ENCODE peak calls at places on chromosome 6, in ten cellular contexts. One of them, this sample, is unnamed.

GRCh38 chr6:85975957-85976356 is 333.3 kb upstream of the SYNCRIP start:
- DNase-seq in lower lobe of right lung: no peak
- DNase-seq in HepG2: no peak
- DNase-seq in tibial artery: no peak
- DNase-seq in spleen: no peak
- DNase-seq in endothelial cell of umbilical vein: no peak
- DNase-seq in mammary epithelial cell: no peak
- DNase-seq in adrenal gland: no peak
- DNase-seq in thoracic aorta: no peak
- DNase-seq in heart right ventricle: no peak
- DNase-seq in this sample: no peak

GRCh38 chr6:12313992-12314589 is 23.9 kb downstream of the EDN1 start:
- DNase-seq in lower lobe of right lung: no peak
- DNase-seq in HepG2: peak; percentile 29
- DNase-seq in heart right ventricle: no peak
- DNase-seq in thoracic aorta: no peak
- DNase-seq in adrenal gland: no peak
- DNase-seq in mammary epithelial cell: peak; percentile 90
- DNase-seq in endothelial cell of umbilical vein: peak; percentile 89
- DNase-seq in tibial artery: no peak
- DNase-seq in spleen: peak; percentile 43
- DNase-seq in this sample: no peak

GRCh38 chr6:3731700-3732099 is 19.8 kb downstream of the PXDC1 start:
- DNase-seq in endothelial cell of umbilical vein: no peak
- DNase-seq in HepG2: no peak
- DNase-seq in tibial artery: peak; percentile 71
- DNase-seq in lower lobe of right lung: no peak
- DNase-seq in spleen: peak; percentile 27
- DNase-seq in heart right ventricle: no peak
- DNase-seq in mammary epithelial cell: no peak
- DNase-seq in thoracic aorta: no peak
- DNase-seq in adrenal gland: no peak
- DNase-seq in this sample: no peak

GRCh38 chr6:134821397-134821796 is 128.5 kb downstream of the ALDH8A1 start:
- DNase-seq in spleen: no peak
- DNase-seq in tibial artery: no peak
- DNase-seq in lower lobe of right lung: no peak
- DNase-seq in mammary epithelial cell: no peak
- DNase-seq in thoracic aorta: no peak
- DNase-seq in heart right ventricle: no peak
- DNase-seq in HepG2: no peak
- DNase-seq in endothelial cell of umbilical vein: no peak
- DNase-seq in adrenal gland: no peak
- DNase-seq in this sample: no peak

GRCh38 chr6:11050735-11051134 is 6.6 kb upstream of the ELOVL2 start:
- DNase-seq in endothelial cell of umbilical vein: no peak
- DNase-seq in adrenal gland: no peak
- DNase-seq in lower lobe of right lung: no peak
- DNase-seq in spleen: no peak
- DNase-seq in HepG2: no peak
- DNase-seq in heart right ventricle: no peak
- DNase-seq in thoracic aorta: no peak
- DNase-seq in tibial artery: no peak
- DNase-seq in mammary epithelial cell: no peak
- DNase-seq in this sample: no peak

GRCh38 chr6:169661357-169661756 is 40.5 kb downstream of the WDR27 start:
- DNase-seq in heart right ventricle: no peak
- DNase-seq in endothelial cell of umbilical vein: no peak
- DNase-seq in adrenal gland: no peak
- DNase-seq in lower lobe of right lung: no peak
- DNase-seq in HepG2: no peak
- DNase-seq in mammary epithelial cell: no peak
- DNase-seq in thoracic aorta: no peak
- DNase-seq in tibial artery: no peak
- DNase-seq in spleen: no peak
- DNase-seq in this sample: no peak

GRCh38 chr6:166989427-166990034 is 9.7 kb upstream of the CEP43 start:
- DNase-seq in tibial artery: no peak
- DNase-seq in endothelial cell of umbilical vein: peak; percentile 38
- DNase-seq in mammary epithelial cell: peak; percentile 11
- DNase-seq in lower lobe of right lung: no peak
- DNase-seq in thoracic aorta: no peak
- DNase-seq in spleen: no peak
- DNase-seq in HepG2: peak; percentile 47
- DNase-seq in adrenal gland: no peak
- DNase-seq in heart right ventricle: no peak
- DNase-seq in this sample: no peak

GRCh38 chr6:75206338-75207210 is 721 bp upstream of the COL12A1 start:
- DNase-seq in thoracic aorta: no peak
- DNase-seq in endothelial cell of umbilical vein: peak; percentile 47
- DNase-seq in HepG2: no peak
- DNase-seq in mammary epithelial cell: no peak
- DNase-seq in heart right ventricle: peak; percentile 29
- DNase-seq in tibial artery: no peak
- DNase-seq in adrenal gland: no peak
- DNase-seq in lower lobe of right lung: no peak
- DNase-seq in spleen: peak; percentile 64
- DNase-seq in this sample: no peak

GRCh38 chr6:32938494-32938893 is 2.3 kb downstream of the HLA-DMB start:
- DNase-seq in lower lobe of right lung: no peak
- DNase-seq in heart right ventricle: no peak
- DNase-seq in spleen: no peak
- DNase-seq in HepG2: no peak
- DNase-seq in adrenal gland: no peak
- DNase-seq in tibial artery: no peak
- DNase-seq in mammary epithelial cell: no peak
- DNase-seq in endothelial cell of umbilical vein: no peak
- DNase-seq in thoracic aorta: no peak
- DNase-seq in this sample: no peak

GRCh38 chr6:32933661-32934085 is 7.2 kb downstream of the HLA-DMB start:
- DNase-seq in mammary epithelial cell: peak; percentile 40
- DNase-seq in endothelial cell of umbilical vein: peak; percentile 76
- DNase-seq in adrenal gland: peak; percentile 74
- DNase-seq in thoracic aorta: peak; percentile 51
- DNase-seq in tibial artery: peak; percentile 84
- DNase-seq in spleen: peak; percentile 86
- DNase-seq in HepG2: peak; percentile 67
- DNase-seq in heart right ventricle: peak; percentile 72
- DNase-seq in lower lobe of right lung: peak; percentile 80
- DNase-seq in this sample: peak; percentile 50

GRCh38 chr6:32937230-32937633 is 3.6 kb downstream of the HLA-DMB start:
- DNase-seq in spleen: no peak
- DNase-seq in tibial artery: peak; percentile 74
- DNase-seq in adrenal gland: no peak
- DNase-seq in heart right ventricle: no peak
- DNase-seq in thoracic aorta: no peak
- DNase-seq in lower lobe of right lung: peak; percentile 61
- DNase-seq in HepG2: no peak
- DNase-seq in mammary epithelial cell: no peak
- DNase-seq in endothelial cell of umbilical vein: no peak
- DNase-seq in this sample: no peak

GRCh38 chr6:32935551-32936246 is 5.1 kb downstream of the HLA-DMB start:
- DNase-seq in heart right ventricle: no peak
- DNase-seq in adrenal gland: no peak
- DNase-seq in lower lobe of right lung: no peak
- DNase-seq in thoracic aorta: no peak
- DNase-seq in mammary epithelial cell: no peak
- DNase-seq in endothelial cell of umbilical vein: no peak
- DNase-seq in HepG2: no peak
- DNase-seq in spleen: no peak
- DNase-seq in tibial artery: no peak
- DNase-seq in this sample: no peak

DNA sequence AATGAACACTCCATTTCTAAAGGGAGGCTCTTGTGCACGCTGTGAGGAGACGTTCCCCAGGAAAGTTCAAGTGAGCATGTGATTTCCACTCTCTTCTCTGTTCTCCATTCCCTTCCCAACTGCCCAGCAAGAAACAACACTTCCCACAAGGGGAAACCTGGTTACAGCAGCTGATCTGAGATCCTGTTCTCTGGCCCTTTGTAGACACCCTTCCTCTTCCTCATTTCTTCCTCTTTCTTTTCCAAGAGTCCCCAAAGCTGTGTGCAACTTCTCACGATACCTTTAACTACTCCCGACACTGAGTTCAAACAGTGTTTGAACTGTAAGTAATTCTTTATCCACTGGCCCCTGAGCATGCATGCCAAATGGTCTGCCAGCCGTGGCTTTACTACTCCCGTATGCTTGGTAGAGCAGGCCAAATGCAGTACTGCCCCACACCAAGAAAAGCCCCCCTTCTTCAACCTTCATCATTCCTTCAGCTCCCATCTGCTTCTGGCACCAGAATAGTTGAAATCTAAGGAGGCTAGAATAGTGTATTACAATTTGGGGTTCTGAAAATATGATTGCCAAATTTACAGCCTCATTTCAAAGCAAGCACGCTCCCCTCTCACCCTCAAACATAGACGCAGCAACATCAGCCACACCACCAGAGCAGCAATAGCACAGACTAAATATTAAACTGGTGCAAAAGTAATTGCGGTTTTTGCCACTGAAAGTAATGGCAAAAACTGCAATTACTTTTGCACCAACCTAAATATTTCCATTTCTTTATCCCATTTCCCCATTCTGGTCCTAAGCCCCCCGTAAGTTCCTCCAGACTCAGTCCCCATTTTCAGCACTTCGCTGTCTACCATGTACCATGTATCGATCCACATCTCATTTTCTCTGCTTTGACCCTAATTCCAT is 4.3 kb downstream of the HLA-DMB start:
- DNase-seq in lower lobe of right lung: no peak
- DNase-seq in thoracic aorta: no peak
- DNase-seq in HepG2: no peak
- DNase-seq in mammary epithelial cell: no peak
- DNase-seq in tibial artery: no peak
- DNase-seq in heart right ventricle: no peak
- DNase-seq in endothelial cell of umbilical vein: no peak
- DNase-seq in adrenal gland: no peak
- DNase-seq in spleen: no peak
- DNase-seq in this sample: no peak
- H3K4me1 ChIP-seq in lower lobe of right lung: peaks cover 15% of the 10 kb centered on the region
- H3K4me1 ChIP-seq in thoracic aorta: no peaks in the 10 kb centered on the region
- H3K4me1 ChIP-seq in HepG2: peaks cover 14% of the 10 kb centered on the region
- H3K4me1 ChIP-seq in mammary epithelial cell: no peaks in the 10 kb centered on the region
- H3K4me1 ChIP-seq in tibial artery: peaks cover 9% of the 10 kb centered on the region
- H3K4me1 ChIP-seq in heart right ventricle: peaks cover 18% of the 10 kb centered on the region
- H3K4me1 ChIP-seq in endothelial cell of umbilical vein: peaks cover 5% of the 10 kb centered on the region
- H3K4me1 ChIP-seq in adrenal gland: peaks cover 5% of the 10 kb centered on the region
- H3K4me1 ChIP-seq in spleen: peaks cover 71% of the 10 kb centered on the region
- H3K4me1 ChIP-seq in this sample: no peaks in the 10 kb centered on the region

GRCh38 chr6:44063561-44064059 is 63.6 kb downstream of the MRPL14 start:
- DNase-seq in mammary epithelial cell: no peak
- DNase-seq in adrenal gland: no peak
- DNase-seq in lower lobe of right lung: no peak
- DNase-seq in spleen: no peak
- DNase-seq in thoracic aorta: no peak
- DNase-seq in heart right ventricle: no peak
- DNase-seq in endothelial cell of umbilical vein: no peak
- DNase-seq in tibial artery: no peak
- DNase-seq in HepG2: no peak
- DNase-seq in this sample: no peak

GRCh38 chr6:44064948-44065272 is 62.3 kb downstream of the MRPL14 start:
- DNase-seq in heart right ventricle: no peak
- DNase-seq in tibial artery: no peak
- DNase-seq in thoracic aorta: no peak
- DNase-seq in adrenal gland: no peak
- DNase-seq in lower lobe of right lung: no peak
- DNase-seq in HepG2: no peak
- DNase-seq in mammary epithelial cell: no peak
- DNase-seq in endothelial cell of umbilical vein: no peak
- DNase-seq in spleen: no peak
- DNase-seq in this sample: no peak

GRCh38 chr6:44062771-44063560 is 64.3 kb downstream of the MRPL14 start:
- DNase-seq in spleen: peak; percentile 86
- DNase-seq in lower lobe of right lung: peak; percentile 62
- DNase-seq in HepG2: no peak
- DNase-seq in mammary epithelial cell: peak; percentile 71
- DNase-seq in endothelial cell of umbilical vein: no peak
- DNase-seq in adrenal gland: no peak
- DNase-seq in thoracic aorta: no peak
- DNase-seq in heart right ventricle: no peak
- DNase-seq in tibial artery: no peak
- DNase-seq in this sample: no peak

GRCh38 chr6:44065443-44066115 is 61.7 kb downstream of the MRPL14 start:
- DNase-seq in endothelial cell of umbilical vein: peak; percentile 61
- DNase-seq in adrenal gland: no peak
- DNase-seq in tibial artery: no peak
- DNase-seq in heart right ventricle: no peak
- DNase-seq in HepG2: no peak
- DNase-seq in lower lobe of right lung: no peak
- DNase-seq in mammary epithelial cell: no peak
- DNase-seq in thoracic aorta: no peak
- DNase-seq in spleen: no peak
- DNase-seq in this sample: no peak

DNA sequence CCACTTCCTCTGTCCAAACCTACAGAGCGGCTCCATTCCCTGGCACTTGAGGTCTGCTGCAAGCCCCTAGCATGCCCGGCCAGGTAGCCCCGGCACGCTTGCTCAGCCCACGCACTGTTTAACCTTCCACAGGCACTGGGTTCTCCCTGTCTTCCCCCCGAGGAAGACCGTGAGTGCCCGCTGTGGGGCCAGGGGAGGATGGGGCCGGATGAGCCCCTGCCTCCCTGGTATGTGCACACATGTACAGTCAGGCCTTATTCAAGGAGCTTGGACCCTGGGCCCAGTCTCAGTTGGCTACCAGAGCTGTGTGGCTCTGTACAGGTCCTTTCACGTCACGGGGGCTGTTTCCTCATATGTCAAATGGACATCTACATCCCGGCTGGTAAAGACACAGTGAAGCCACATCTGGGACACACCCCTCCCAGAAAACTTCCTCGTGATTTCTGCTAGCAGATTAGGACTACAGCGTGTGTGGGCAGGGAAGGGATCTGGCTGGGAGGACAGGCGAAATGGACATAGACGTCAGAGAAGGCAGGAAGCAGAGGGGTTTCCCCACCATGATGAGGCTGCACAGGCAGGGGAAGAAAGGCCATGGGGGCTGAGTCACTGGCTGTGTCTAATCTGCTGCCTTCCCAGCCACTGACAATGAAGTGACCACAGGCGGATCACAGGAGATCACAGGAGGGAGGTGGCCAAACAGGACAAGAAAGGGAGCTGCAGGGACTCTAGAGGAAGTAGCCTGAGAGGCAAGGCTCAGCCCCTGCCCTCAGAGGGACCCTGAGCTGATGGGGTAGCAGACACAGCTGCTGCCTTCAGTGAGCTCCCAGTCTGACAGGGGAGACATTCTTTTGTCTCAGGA is 62.9 kb downstream of the MRPL14 start:
- DNase-seq in mammary epithelial cell: peak; percentile 99
- DNase-seq in adrenal gland: peak; percentile 79
- DNase-seq in lower lobe of right lung: peak; percentile 68
- DNase-seq in tibial artery: peak; percentile 80
- DNase-seq in endothelial cell of umbilical vein: peak; percentile 88
- DNase-seq in spleen: no peak
- DNase-seq in thoracic aorta: peak; percentile 43
- DNase-seq in HepG2: peak; percentile 56
- DNase-seq in heart right ventricle: no peak
- DNase-seq in this sample: no peak
- H3K27ac ChIP-seq in mammary epithelial cell: peak overlapping the region; percentile 85
- H3K27ac ChIP-seq in adrenal gland: no peak overlapping the region
- H3K27ac ChIP-seq in lower lobe of right lung: no peak overlapping the region
- H3K27ac ChIP-seq in tibial artery: no peak overlapping the region
- H3K27ac ChIP-seq in endothelial cell of umbilical vein: peak overlapping the region; percentile 62
- H3K27ac ChIP-seq in spleen: no peak overlapping the region
- H3K27ac ChIP-seq in thoracic aorta: peak overlapping the region; percentile 6
- H3K27ac ChIP-seq in HepG2: no peak overlapping the region
- H3K27ac ChIP-seq in heart right ventricle: peak overlapping the region; percentile 90
- H3K27ac ChIP-seq in this sample: no peak overlapping the region

GRCh38 chr6:17630511-17631073 is 30.5 kb downstream of the FAM8A1 start:
- DNase-seq in mammary epithelial cell: no peak
- DNase-seq in lower lobe of right lung: peak; percentile 75
- DNase-seq in HepG2: peak; percentile 21
- DNase-seq in spleen: no peak
- DNase-seq in adrenal gland: no peak
- DNase-seq in thoracic aorta: no peak
- DNase-seq in heart right ventricle: no peak
- DNase-seq in endothelial cell of umbilical vein: no peak
- DNase-seq in tibial artery: no peak
- DNase-seq in this sample: no peak

GRCh38 chr6:17633465-17634188 is 33.5 kb downstream of the FAM8A1 start:
- DNase-seq in lower lobe of right lung: no peak
- DNase-seq in spleen: no peak
- DNase-seq in mammary epithelial cell: no peak
- DNase-seq in thoracic aorta: no peak
- DNase-seq in tibial artery: no peak
- DNase-seq in HepG2: no peak
- DNase-seq in heart right ventricle: no peak
- DNase-seq in endothelial cell of umbilical vein: no peak
- DNase-seq in adrenal gland: no peak
- DNase-seq in this sample: no peak

GRCh38 chr6:17628873-17629272 is 28.8 kb downstream of the FAM8A1 start:
- DNase-seq in tibial artery: no peak
- DNase-seq in mammary epithelial cell: no peak
- DNase-seq in lower lobe of right lung: no peak
- DNase-seq in spleen: no peak
- DNase-seq in endothelial cell of umbilical vein: no peak
- DNase-seq in HepG2: no peak
- DNase-seq in heart right ventricle: no peak
- DNase-seq in thoracic aorta: no peak
- DNase-seq in adrenal gland: no peak
- DNase-seq in this sample: no peak

GRCh38 chr6:17632929-17633328 is 32.8 kb downstream of the FAM8A1 start:
- DNase-seq in mammary epithelial cell: no peak
- DNase-seq in heart right ventricle: no peak
- DNase-seq in spleen: no peak
- DNase-seq in lower lobe of right lung: no peak
- DNase-seq in thoracic aorta: no peak
- DNase-seq in adrenal gland: no peak
- DNase-seq in HepG2: no peak
- DNase-seq in tibial artery: no peak
- DNase-seq in endothelial cell of umbilical vein: no peak
- DNase-seq in this sample: no peak

DNA sequence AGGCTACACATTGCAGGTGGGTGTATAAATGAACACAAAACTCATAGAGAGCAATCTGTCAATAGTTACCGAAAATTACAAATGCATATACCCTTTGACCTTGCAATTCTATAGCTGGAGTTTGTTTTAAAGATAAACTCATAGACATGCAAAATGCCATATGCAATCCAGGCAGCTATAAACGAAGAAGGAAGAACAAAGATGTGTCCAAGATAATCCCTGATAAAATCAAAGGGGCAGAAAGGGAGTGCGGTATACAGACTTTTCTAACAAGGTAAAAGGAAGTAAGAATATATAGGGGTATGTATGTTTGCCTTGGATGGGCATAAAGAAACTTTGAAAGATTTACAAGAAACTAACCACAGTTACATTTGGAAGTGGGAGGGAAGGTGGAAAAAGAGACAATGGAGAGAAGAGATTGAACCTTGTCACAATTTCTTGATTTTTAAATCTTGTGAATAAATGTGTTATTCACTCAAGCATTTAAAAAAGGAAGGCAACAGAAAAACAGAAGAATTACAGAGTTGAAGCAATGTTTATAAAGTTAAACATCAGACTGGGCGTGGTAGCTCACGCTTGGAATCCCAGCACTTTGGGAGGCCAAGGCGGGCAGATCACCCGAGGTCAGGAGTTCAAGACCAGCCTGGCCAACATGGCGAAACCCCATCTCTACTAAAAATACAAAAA is 29.9 kb downstream of the FAM8A1 start:
- DNase-seq in tibial artery: no peak
- DNase-seq in spleen: no peak
- DNase-seq in thoracic aorta: no peak
- DNase-seq in HepG2: no peak
- DNase-seq in mammary epithelial cell: no peak
- DNase-seq in endothelial cell of umbilical vein: no peak
- DNase-seq in lower lobe of right lung: no peak
- DNase-seq in heart right ventricle: no peak
- DNase-seq in adrenal gland: no peak
- DNase-seq in this sample: no peak
- H3K36me3 ChIP-seq in tibial artery: peaks cover 32% of the 10 kb centered on the region
- H3K36me3 ChIP-seq in spleen: peaks cover 2% of the 10 kb centered on the region
- H3K36me3 ChIP-seq in thoracic aorta: peaks cover 13% of the 10 kb centered on the region
- H3K36me3 ChIP-seq in HepG2: peaks cover 79% of the 10 kb centered on the region
- H3K36me3 ChIP-seq in mammary epithelial cell: peaks cover 32% of the 10 kb centered on the region
- H3K36me3 ChIP-seq in endothelial cell of umbilical vein: peaks cover 12% of the 10 kb centered on the region
- H3K36me3 ChIP-seq in lower lobe of right lung: peaks cover 62% of the 10 kb centered on the region
- H3K36me3 ChIP-seq in heart right ventricle: no peaks in the 10 kb centered on the region
- H3K36me3 ChIP-seq in adrenal gland: peaks cover 42% of the 10 kb centered on the region
- H3K36me3 ChIP-seq in this sample: peaks cover 13% of the 10 kb centered on the region

DNA sequence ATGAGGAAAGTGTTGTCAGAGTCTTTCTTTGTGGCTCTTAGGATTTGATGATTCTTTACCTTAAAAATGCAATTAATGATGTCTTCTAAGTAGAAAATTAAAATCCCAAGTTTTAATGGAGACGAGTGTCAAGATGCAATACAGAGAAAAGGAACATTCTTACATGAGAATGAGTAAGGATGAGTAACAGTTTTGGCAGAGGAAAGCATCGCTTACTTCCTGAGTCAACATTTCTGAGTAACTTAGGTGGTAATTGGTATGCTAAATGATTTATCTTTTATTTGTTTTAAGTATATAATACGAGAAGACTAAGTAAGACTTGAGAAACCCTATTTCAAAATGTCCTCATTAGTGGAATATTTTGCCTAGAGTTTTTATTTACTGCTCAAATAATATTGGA is 101.3 kb downstream of the RTN4IP1 start:
- DNase-seq in adrenal gland: no peak
- DNase-seq in mammary epithelial cell: peak; percentile 89
- DNase-seq in tibial artery: no peak
- DNase-seq in lower lobe of right lung: no peak
- DNase-seq in thoracic aorta: no peak
- DNase-seq in heart right ventricle: no peak
- DNase-seq in HepG2: no peak
- DNase-seq in endothelial cell of umbilical vein: peak; percentile 85
- DNase-seq in spleen: no peak
- DNase-seq in this sample: no peak
- H3K4me1 ChIP-seq in adrenal gland: peaks cover 14% of the 10 kb centered on the region
- H3K4me1 ChIP-seq in mammary epithelial cell: peaks cover 31% of the 10 kb centered on the region
- H3K4me1 ChIP-seq in tibial artery: no peaks in the 10 kb centered on the region
- H3K4me1 ChIP-seq in lower lobe of right lung: peaks cover 26% of the 10 kb centered on the region
- H3K4me1 ChIP-seq in thoracic aorta: no peaks in the 10 kb centered on the region
- H3K4me1 ChIP-seq in heart right ventricle: peaks cover 8% of the 10 kb centered on the region
- H3K4me1 ChIP-seq in HepG2: no peaks in the 10 kb centered on the region
- H3K4me1 ChIP-seq in endothelial cell of umbilical vein: peaks cover 54% of the 10 kb centered on the region
- H3K4me1 ChIP-seq in spleen: peaks cover 37% of the 10 kb centered on the region
- H3K4me1 ChIP-seq in this sample: no peaks in the 10 kb centered on the region

This sample was measured in iPS DF 6.9.